ENCODE peak calls at places on chromosomes 1 and 21, in six cellular contexts. Y is kidney glomerular epithelial cell; H is fibroblast of lung; P is activated T-helper 2 cell treated with anti-CD3 and anti-CD28 coated beads, Interferon-gamma antibody, Interleukin-2, Interleukin-4, amounts not matched to agents 10 μg/mL and 5 μg/mL and 100 μg/mL, durations not matched to agents 14 hours and 24 hours and 36 hours; F is posterior cingulate gyrus; B is pulmonary artery endothelial cell. V is an unnamed sample.

GRCh38 chr1:232207089-232207723 is 422.7 kb downstream of the SIPA1L2 start:
- DNase-seq in P (no peak), F (no peak), H (no peak), B (no peak), Y (no peak), V (no peak)

GRCh38 chr1:232705815-232706575 is 76.1 kb upstream of the SIPA1L2 start:
- DNase-seq in B (no peak), H (no peak), F (no peak), P (no peak), Y (no peak), V (no peak)

GRCh38 chr1:61539720-61540462 is 185.1 kb downstream of the TM2D1 start:
- DNase-seq in B (no peak), H (no peak), F (no peak), P (no peak), Y (no peak), V (no peak)

GRCh38 chr1:88802404-88802803 is 89.0 kb downstream of the GTF2B start:
- DNase-seq in H (peak), P (no peak), Y (no peak), F (no peak), B (no peak), V (no peak)

GRCh38 chr1:55896210-55896609 is 681.0 kb upstream of the USP24 start:
- DNase-seq in H (no peak), B (no peak), P (no peak), F (no peak), Y (no peak), V (no peak)

GRCh38 chr1:117177376-117177775 is 33.4 kb downstream of the VTCN1 start:
- DNase-seq in P (no peak), Y (no peak), H (no peak), B (no peak), F (no peak), V (no peak)

GRCh38 chr21:28884481-28884880 is 108.2 kb downstream of the LTN1 start:
- DNase-seq in P (no peak), H (peak), Y (no peak), B (no peak), F (no peak), V (no peak)

GRCh38 chr1:57839488-57839887 is 415.6 kb upstream of the DAB1 start:
- DNase-seq in F (no peak), H (no peak), Y (no peak), P (no peak), B (no peak), V (no peak)

GRCh38 chr1:25768999-25769398 is 31.0 kb upstream of the SELENON start:
- DNase-seq in H (no peak), F (no peak), B (no peak), P (no peak), Y (no peak), V (no peak)

GRCh38 chr1:36838866-36839265 is 195.4 kb downstream of the GRIK3 start:
- DNase-seq in P (no peak), B (no peak), Y (no peak), F (no peak), H (no peak), V (no peak)

GRCh38 chr1:187229496-187229895 is 400.7 kb downstream of the PLA2G4A start:
- DNase-seq in F (no peak), P (no peak), H (no peak), B (no peak), Y (no peak), V (no peak)

V was measured in epithelial cell of prostate.